ENCODE peak calls at places on chromosomes 2 and 18, in five cellular contexts. Y is islet precursor cell, R is H9, P is tibial artery, Q is progenitor cell of endocrine pancreas. G is an unnamed sample.

GRCh38 chr2:88129313-88129959 is 1.6 kb upstream of the FABP1 start:
- DNase-seq in Y (no peak), R (no peak), P (no peak), Q (no peak), G (no peak)

GRCh38 chr2:237911363-237912017 is 52.1 kb downstream of the RAMP1 start:
- DNase-seq in Y (peak), R (no peak), P (no peak), Q (no peak), G (no peak)

GRCh38 chr18:34528177-34528576 is 181.9 kb upstream of the DTNA start:
- DNase-seq in Y (no peak), R (no peak), P (no peak), Q (no peak), G (no peak)

GRCh38 chr2:11239718-11240462 is 84.6 kb downstream of the SLC66A3 start:
- DNase-seq in Y (peak), R (no peak), P (no peak), Q (no peak), G (no peak)

GRCh38 chr2:3233877-3234276 is 143.7 kb downstream of the EIPR1 start:
- DNase-seq in Y (no peak), R (no peak), P (no peak), Q (no peak), G (no peak)

GRCh38 chr2:95052301-95052700 is 26.8 kb downstream of the MAL start:
- DNase-seq in Y (peak), R (no peak), P (no peak), Q (no peak), G (no peak)

GRCh38 chr2:88602022-88602421 is 25.2 kb downstream of the EIF2AK3 start:
- DNase-seq in Y (no peak), R (no peak), P (no peak), Q (no peak), G (no peak)

GRCh38 chr2:168135121-168135520 is 112.3 kb downstream of the STK39 start:
- DNase-seq in Y (no peak), R (no peak), P (no peak), Q (no peak), G (no peak)

GRCh38 chr2:36058953-36059352 is 296.6 kb upstream of the CRIM1 start:
- DNase-seq in Y (no peak), R (no peak), P (peak), Q (no peak), G (no peak)

GRCh38 chr2:65313126-65313953 is 85.7 kb downstream of the ACTR2 start:
- DNase-seq in Y (no peak), R (no peak), P (no peak), Q (no peak), G (no peak)

GRCh38 chr18:58263055-58263732 is 219.2 kb downstream of the NEDD4L start:
- DNase-seq in Y (peak), R (no peak), P (no peak), Q (no peak), G (no peak)

GRCh38 chr2:15732341-15733077 is 140.8 kb downstream of the DDX1 start:
- DNase-seq in Y (peak), R (no peak), P (no peak), Q (no peak), G (no peak)

GRCh38 chr2:43034242-43034619 is 192.2 kb downstream of the ZFP36L2 start:
- DNase-seq in Y (no peak), R (no peak), P (no peak), Q (no peak), G (no peak)

GRCh38 chr2:43818761-43819160 is 19.9 kb downstream of the ABCG5 start:
- DNase-seq in Y (no peak), R (no peak), P (peak), Q (no peak), G (peak)

GRCh38 chr2:239644016-239644415 is 243.2 kb upstream of the HDAC4 start:
- DNase-seq in Y (no peak), R (no peak), P (no peak), Q (no peak), G (no peak)

GRCh38 chr2:141041281-141041680 is 1089.5 kb downstream of the LRP1B start:
- DNase-seq in Y (no peak), R (no peak), P (no peak), Q (no peak), G (no peak)

GRCh38 chr2:46943881-46944798 is 28.5 kb upstream of the MCFD2 start:
- DNase-seq in Y (no peak), R (no peak), P (no peak), Q (no peak), G (no peak)

GRCh38 chr2:6325616-6326015 is 540.1 kb downstream of the CMPK2 start:
- DNase-seq in Y (no peak), R (peak), P (no peak), Q (no peak), G (no peak)

GRCh38 chr2:112885503-112885897 is 25.5 kb upstream of the IL37 start:
- DNase-seq in Y (no peak), R (no peak), P (no peak), Q (no peak), G (no peak)

GRCh38 chr2:16429431-16429830 is 236.2 kb downstream of the CYRIA start:
- DNase-seq in Y (no peak), R (peak), P (no peak), Q (no peak), G (no peak)

GRCh38 chr2:230947235-230947576 is 22.2 kb upstream of the GPR55 start:
- DNase-seq in Y (no peak), R (no peak), P (no peak), Q (no peak), G (no peak)

GRCh38 chr2:148720501-148720998 is 76.0 kb downstream of the EPC2 start:
- DNase-seq in Y (no peak), R (no peak), P (peak), Q (no peak), G (no peak)

GRCh38 chr2:148796735-148797512 is 78.1 kb upstream of the KIF5C start:
- DNase-seq in Y (no peak), R (no peak), P (no peak), Q (no peak), G (no peak)

GRCh38 chr2:147345246-147345645 is 499.6 kb upstream of the ACVR2A start:
- DNase-seq in Y (no peak), R (no peak), P (no peak), Q (no peak), G (no peak)

GRCh38 chr2:96207073-96207777 is 1.4 kb downstream of the STARD7 start:
- DNase-seq in Y (no peak), R (no peak), P (no peak), Q (no peak), G (no peak)

GRCh38 chr2:111054791-111055627 is 65.7 kb upstream of the BCL2L11 start:
- DNase-seq in Y (peak), R (no peak), P (no peak), Q (no peak), G (no peak)

GRCh38 chr18:34867520-34867919 is 157.4 kb downstream of the DTNA start:
- DNase-seq in Y (peak), R (peak), P (no peak), Q (no peak), G (no peak)

GRCh38 chr2:159904565-159905281 is 106.7 kb upstream of the CD302 start:
- DNase-seq in Y (peak), R (peak), P (peak), Q (peak), G (peak)

GRCh38 chr2:5549061-5549601 is 143.1 kb upstream of the SOX11 start:
- DNase-seq in Y (peak), R (no peak), P (no peak), Q (no peak), G (no peak)

GRCh38 chr2:96321230-96322103 is 3.6 kb upstream of the ITPRIPL1 start:
- DNase-seq in Y (peak), R (peak), P (peak), Q (peak), G (no peak)

GRCh38 chr2:47232738-47233415 is 77.8 kb upstream of the STPG4 start:
- DNase-seq in Y (no peak), R (no peak), P (no peak), Q (no peak), G (no peak)

GRCh38 chr18:2409906-2410305 is 161.4 kb downstream of the METTL4 start:
- DNase-seq in Y (no peak), R (no peak), P (no peak), Q (no peak), G (no peak)

GRCh38 chr2:62461707-62462106 is 44.3 kb downstream of the TMEM17 start:
- DNase-seq in Y (peak), R (no peak), P (no peak), Q (no peak), G (no peak)

GRCh38 chr2:28678944-28679343 is 72.7 kb upstream of the PPP1CB start:
- DNase-seq in Y (no peak), R (no peak), P (no peak), Q (no peak), G (no peak)

GRCh38 chr2:215269397-215270117 is 42.3 kb upstream of the ATIC start:
- DNase-seq in Y (peak), R (peak), P (peak), Q (peak), G (no peak)

GRCh38 chr2:181685150-181685688 is 4.9 kb upstream of the NEUROD1 start:
- DNase-seq in Y (peak), R (peak), P (no peak), Q (no peak), G (no peak)

GRCh38 chr2:660477-661214 is 16.6 kb downstream of the TMEM18 start:
- DNase-seq in Y (no peak), R (peak), P (no peak), Q (no peak), G (no peak)

GRCh38 chr2:206396216-206396615 is 47.1 kb upstream of the ADAM23 start:
- DNase-seq in Y (no peak), R (no peak), P (no peak), Q (no peak), G (no peak)

GRCh38 chr18:39770399-39770798 is 2184.6 kb upstream of the PIK3C3 start:
- DNase-seq in Y (no peak), R (no peak), P (no peak), Q (no peak), G (no peak)